ENCODE peak calls at places on chromosome 7, in six cellular contexts. C, O, M, A, U and Y are unnamed samples.

GRCh38 chr7:102933763-102934162 is 21.0 kb downstream of the LRRC17 start:
- DNase-seq in C (no peak), O (no peak), M (peak; percentile 31), U (no peak), A (peak; percentile 97), Y (no peak)

GRCh38 chr7:147578196-147578595 is 1012.4 kb upstream of the C7orf33 start:
- DNase-seq in U (no peak), C (no peak), M (no peak), O (no peak), A (no peak), Y (no peak)

GRCh38 chr7:1944619-1945210 is 274.6 kb downstream of the ELFN1 start:
- DNase-seq in M (no peak), U (no peak), O (no peak), C (no peak), A (no peak), Y (no peak)

GRCh38 chr7:100370746-100371145 is 2.5 kb upstream of the PILRA start:
- DNase-seq in O (no peak), A (no peak), M (no peak), C (no peak), U (no peak), Y (no peak)

GRCh38 chr7:25098096-25099046 is 26.7 kb downstream of the CYCS start:
- DNase-seq in U (peak; percentile 61), C (peak; percentile 74), M (peak; percentile 55), O (peak; percentile 78), A (peak; percentile 71), Y (peak; percentile 71)

GRCh38 chr7:127983804-127984332 is 47.4 kb downstream of the LRRC4 start:
- DNase-seq in U (no peak), M (no peak), O (no peak), C (peak; percentile 9), A (peak; percentile 10), Y (peak; percentile 16)

GRCh38 chr7:66921918-66922486 is 977 bp downstream of the TMEM248 start:
- DNase-seq in M (no peak), C (peak; percentile 64), O (peak; percentile 33), U (no peak), A (no peak), Y (peak; percentile 19)

GRCh38 chr7:22194633-22195273 is 162.2 kb downstream of the RAPGEF5 start:
- DNase-seq in A (no peak), C (no peak), U (no peak), M (peak; percentile 71), O (no peak), Y (no peak)

GRCh38 chr7:107118109-107118900 is 50.5 kb upstream of the HBP1 start:
- DNase-seq in C (no peak), M (no peak), A (peak; percentile 21), O (no peak), U (no peak), Y (no peak)

GRCh38 chr7:69871886-69872592 is 273.8 kb downstream of the AUTS2 start:
- DNase-seq in U (no peak), A (peak; percentile 6), M (no peak), C (no peak), O (no peak), Y (no peak)

GRCh38 chr7:44431091-44431608 is 59.3 kb downstream of the NUDCD3 start:
- DNase-seq in U (no peak), O (peak; percentile 80), M (no peak), C (peak; percentile 43), A (no peak), Y (peak; percentile 8)

GRCh38 chr7:94368371-94368791 is 26.3 kb upstream of the COL1A2 start:
- DNase-seq in O (no peak), A (peak; percentile 95), M (no peak), U (no peak), C (no peak), Y (no peak)

GRCh38 chr7:133846203-133846945 is 280.8 kb upstream of the LRGUK start:
- DNase-seq in U (no peak), O (no peak), C (peak; percentile 35), M (no peak), A (no peak), Y (no peak)

GRCh38 chr7:138435231-138435919 is 24.7 kb upstream of the TRIM24 start:
- DNase-seq in O (no peak), C (peak; percentile 38), M (no peak), A (no peak), U (no peak), Y (no peak)

GRCh38 chr7:104971290-104972071 is 42.5 kb upstream of the KMT2E start:
- DNase-seq in M (no peak), A (peak; percentile 53), U (no peak), O (no peak), C (peak; percentile 94), Y (no peak)

GRCh38 chr7:142807855-142808460 is 37.2 kb downstream of the PRSS2 start:
- DNase-seq in U (no peak), C (no peak), A (peak; percentile 45), M (no peak), O (no peak), Y (peak; percentile 65)

GRCh38 chr7:8197994-8198698 is 63.8 kb downstream of the ICA1 start:
- DNase-seq in A (no peak), U (no peak), O (no peak), M (no peak), C (no peak), Y (no peak)

GRCh38 chr7:133497061-133497460 is 244.2 kb downstream of the EXOC4 start:
- DNase-seq in M (no peak), C (no peak), U (no peak), A (no peak), O (no peak), Y (no peak)